ENCODE peak calls at places on chromosome 5, in seven cellular contexts. M is NCI-H774; B is stimulated activated CD4-positive, alpha-beta T cell treated with anti-CD3 and anti-CD28 coated beads, Interleukin-1b, Interleukin-23, amount 100 ng/mL, for 4 hours; D is lower leg skin; Z is mucosa of descending colon; F is GM06990; Y is foreskin fibroblast. G is an unnamed sample.

GRCh38 chr5:343461-344401 is 22.2 kb downstream of the AHRR start:
- DNase-seq in M (peak), B (peak), D (no peak), Z (no peak), F (no peak), Y (peak), G (no peak)

GRCh38 chr5:178547753-178548415 is 42.3 kb downstream of the COL23A1 start:
- DNase-seq in M (no peak), B (no peak), D (no peak), Z (no peak), F (no peak), Y (no peak), G (no peak)

GRCh38 chr5:17878541-17878940 is 244.3 kb downstream of the TAF11L14 start:
- DNase-seq in M (no peak), B (no peak), D (no peak), Z (no peak), F (no peak), Y (no peak), G (no peak)

GRCh38 chr5:172110921-172111873 is 76.8 kb downstream of the STK10 start:
- DNase-seq in M (no peak), B (peak), D (no peak), Z (peak), F (peak), Y (peak), G (peak)

GRCh38 chr5:136053336-136054121 is 24.7 kb downstream of the TGFBI start:
- DNase-seq in M (no peak), B (no peak), D (peak), Z (no peak), F (no peak), Y (peak), G (no peak)

GRCh38 chr5:93100433-93100832 is 480.6 kb downstream of the NR2F1-AS1 start:
- DNase-seq in M (no peak), B (no peak), D (no peak), Z (no peak), F (no peak), Y (peak), G (no peak)

GRCh38 chr5:178125253-178125916 is 5.4 kb upstream of the RMND5B start:
- DNase-seq in M (no peak), B (no peak), D (no peak), Z (no peak), F (no peak), Y (no peak), G (no peak)

GRCh38 chr5:53923969-53924876 is 363.8 kb downstream of the NDUFS4 start:
- DNase-seq in M (no peak), B (no peak), D (no peak), Z (no peak), F (no peak), Y (peak), G (no peak)

GRCh38 chr5:128062172-128062746 is 21.3 kb upstream of the SLC12A2 start:
- DNase-seq in M (no peak), B (no peak), D (no peak), Z (no peak), F (no peak), Y (peak), G (no peak)

GRCh38 chr5:93580387-93581100 is 475 bp downstream of the NR2F1-AS1 start:
- DNase-seq in M (peak), B (no peak), D (no peak), Z (no peak), F (no peak), Y (peak), G (no peak)

GRCh38 chr5:119343766-119344165 is 12.1 kb upstream of the TNFAIP8 start:
- DNase-seq in M (no peak), B (no peak), D (no peak), Z (no peak), F (no peak), Y (peak), G (no peak)

GRCh38 chr5:147393866-147394265 is 116.0 kb downstream of the DPYSL3 start:
- DNase-seq in M (no peak), B (no peak), D (no peak), Z (no peak), F (no peak), Y (no peak), G (no peak)

GRCh38 chr5:171845857-171846785 is 60.5 kb downstream of the SMIM23 start:
- DNase-seq in M (no peak), B (no peak), D (no peak), Z (no peak), F (no peak), Y (peak), G (no peak)